ENCODE peak calls at places on chromosome 12, in ten cellular contexts. J is mammary epithelial cell, B is tibial artery, Z is aorta, T is brain microvascular endothelial cell, P is PC-3, M is esophagus squamous epithelium, F is psoas muscle, X is transverse colon, D is lower lobe of right lung. Y is an unnamed sample.

GRCh38 chr12:42564540-42564939 is 25.0 kb downstream of the PRICKLE1 start:
- DNase-seq in J (no peak), B (no peak), Z (no peak), T (no peak), P (no peak), M (no peak), F (no peak), X (no peak), D (no peak), Y (no peak)

GRCh38 chr12:43848786-43849185 is 12.9 kb downstream of the TMEM117 start:
- DNase-seq in J (peak; percentile 68), B (no peak), Z (no peak), T (no peak), P (peak; percentile 6), M (no peak), F (no peak), X (no peak), D (no peak), Y (no peak)

GRCh38 chr12:6688543-6688999 is 604 bp downstream of the ZNF384 start:
- DNase-seq in J (no peak), B (no peak), Z (no peak), T (peak; percentile 2), P (no peak), M (peak; percentile 54), F (peak; percentile 46), X (peak; percentile 71), D (peak; percentile 62), Y (no peak)

GRCh38 chr12:93315385-93315906 is 62.3 kb upstream of the NUDT4 start:
- DNase-seq in J (no peak), B (no peak), Z (no peak), T (no peak), P (no peak), M (no peak), F (no peak), X (no peak), D (no peak), Y (no peak)

GRCh38 chr12:131452444-131452860 is 258.4 kb upstream of the SFSWAP start:
- DNase-seq in J (no peak), B (no peak), Z (no peak), T (no peak), P (peak; percentile 69), M (no peak), F (no peak), X (no peak), D (no peak), Y (peak; percentile 48)

GRCh38 chr12:71476513-71476912 is 36.9 kb downstream of the LGR5 start:
- DNase-seq in J (peak; percentile 42), B (peak; percentile 78), Z (peak; percentile 52), T (peak; percentile 70), P (peak; percentile 45), M (no peak), F (no peak), X (no peak), D (no peak), Y (no peak)

GRCh38 chr12:106766393-106766826 is 8.1 kb upstream of the RIC8B start:
- DNase-seq in J (no peak), B (peak; percentile 74), Z (no peak), T (no peak), P (no peak), M (no peak), F (no peak), X (no peak), D (peak; percentile 67), Y (no peak)

GRCh38 chr12:105820407-105821140 is 318.2 kb downstream of the NUAK1 start:
- DNase-seq in J (peak; percentile 48), B (peak; percentile 86), Z (peak; percentile 72), T (peak; percentile 40), P (no peak), M (no peak), F (peak; percentile 50), X (peak; percentile 9), D (no peak), Y (peak; percentile 75)

GRCh38 chr12:14261861-14262260 is 103.6 kb upstream of the ATF7IP start:
- DNase-seq in J (no peak), B (no peak), Z (no peak), T (no peak), P (no peak), M (no peak), F (no peak), X (no peak), D (no peak), Y (no peak)

GRCh38 chr12:62191747-62192485 is 68.3 kb upstream of the USP15 start:
- DNase-seq in J (peak; percentile 66), B (no peak), Z (peak; percentile 40), T (peak; percentile 14), P (no peak), M (no peak), F (no peak), X (no peak), D (peak; percentile 49), Y (peak; percentile 56)

GRCh38 chr12:21884942-21885341 is 56.3 kb downstream of the ABCC9 start:
- DNase-seq in J (no peak), B (no peak), Z (no peak), T (no peak), P (no peak), M (no peak), F (no peak), X (no peak), D (no peak), Y (no peak)

GRCh38 chr12:122356192-122356635 is 66.3 kb downstream of the CLIP1 start:
- DNase-seq in J (peak; percentile 72), B (no peak), Z (no peak), T (peak; percentile 65), P (peak; percentile 79), M (no peak), F (no peak), X (peak; percentile 51), D (no peak), Y (no peak)

GRCh38 chr12:70248916-70249315 is 5.7 kb downstream of the CNOT2 start:
- DNase-seq in J (no peak), B (no peak), Z (no peak), T (no peak), P (no peak), M (no peak), F (no peak), X (no peak), D (no peak), Y (no peak)

GRCh38 chr12:91577586-91578539 is 395.2 kb upstream of the DCN start:
- DNase-seq in J (peak; percentile 37), B (no peak), Z (no peak), T (no peak), P (peak; percentile 66), M (no peak), F (no peak), X (no peak), D (no peak), Y (no peak)

GRCh38 chr12:109963330-109963729 is 32.8 kb downstream of the GIT2 start:
- DNase-seq in J (no peak), B (no peak), Z (no peak), T (no peak), P (no peak), M (no peak), F (no peak), X (no peak), D (no peak), Y (no peak)

GRCh38 chr12:109966531-109966930 is 29.6 kb downstream of the GIT2 start:
- DNase-seq in J (no peak), B (no peak), Z (no peak), T (no peak), P (no peak), M (no peak), F (no peak), X (no peak), D (no peak), Y (no peak)

GRCh38 chr12:109961612-109962011 is 34.6 kb downstream of the GIT2 start:
- DNase-seq in J (no peak), B (no peak), Z (no peak), T (no peak), P (peak; percentile 53), M (no peak), F (no peak), X (no peak), D (no peak), Y (no peak)

GRCh38 chr12:109962388-109962787 is 33.8 kb downstream of the GIT2 start:
- DNase-seq in J (no peak), B (no peak), Z (no peak), T (no peak), P (no peak), M (no peak), F (no peak), X (no peak), D (no peak), Y (no peak)

DNA sequence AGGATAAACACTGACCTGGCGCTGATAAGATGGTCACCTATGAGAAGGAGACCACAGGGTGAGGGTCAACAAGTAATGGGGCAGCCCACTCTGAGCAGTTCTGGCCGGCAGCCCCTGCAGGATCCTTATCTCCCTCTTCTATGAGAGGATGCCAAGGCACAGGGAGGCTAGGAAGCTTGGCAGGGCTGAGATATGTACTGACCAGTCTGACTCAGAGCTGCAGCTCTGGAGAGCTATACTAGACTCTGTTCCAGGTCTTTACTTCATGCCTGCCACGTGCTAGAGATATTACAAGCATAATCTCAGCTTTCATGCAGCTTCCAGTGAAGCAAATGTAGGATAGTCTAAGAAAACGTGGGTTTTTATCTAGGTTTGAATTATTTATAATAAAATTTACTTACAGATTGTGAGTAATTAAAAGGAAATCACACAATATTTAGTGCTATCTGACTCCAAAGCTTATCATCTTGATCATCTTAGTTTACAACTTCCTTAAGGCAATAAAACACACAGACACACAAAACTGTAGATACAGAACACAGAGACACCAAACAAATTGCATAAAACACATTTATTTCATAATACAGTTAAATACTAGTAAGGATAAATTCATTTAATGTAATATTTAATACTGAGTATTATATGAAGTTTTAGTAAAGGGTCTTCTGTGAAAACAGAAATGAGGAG is 32.3 kb downstream of the GIT2 start:
- DNase-seq in J (no peak), B (no peak), Z (peak; percentile 60), T (peak; percentile 48), P (no peak), M (no peak), F (peak; percentile 32), X (peak; percentile 45), D (no peak), Y (no peak)
- H3K36me3 ChIP-seq in J (peaks cover 2% of the 10 kb centered on the region), B (peaks cover 57% of the 10 kb centered on the region), Z (peaks cover 17% of the 10 kb centered on the region), T (peaks cover 27% of the 10 kb centered on the region), P (peaks cover 15% of the 10 kb centered on the region), M (peaks cover 100% of the 10 kb centered on the region), F (peaks cover 85% of the 10 kb centered on the region), X (peaks cover 2% of the 10 kb centered on the region), D (peaks cover 88% of the 10 kb centered on the region), Y (peaks cover 92% of the 10 kb centered on the region)

GRCh38 chr12:120366341-120366705 is 2.6 kb downstream of the MSI1 start:
- DNase-seq in J (no peak), B (no peak), Z (no peak), T (no peak), P (no peak), M (no peak), F (no peak), X (no peak), D (no peak), Y (no peak)
- H3K36me3 ChIP-seq in J (no peaks in the 10 kb centered on the region), B (no peaks in the 10 kb centered on the region), Z (no peaks in the 10 kb centered on the region), T (no peaks in the 10 kb centered on the region), P (no peaks in the 10 kb centered on the region), M (no peaks in the 10 kb centered on the region), F (no peaks in the 10 kb centered on the region), X (no peaks in the 10 kb centered on the region), D (no peaks in the 10 kb centered on the region), Y (no peaks in the 10 kb centered on the region)

GRCh38 chr12:83142914-83143313 is 456.2 kb downstream of the TMTC2 start:
- DNase-seq in J (no peak), B (no peak), Z (no peak), T (no peak), P (no peak), M (no peak), F (no peak), X (no peak), D (no peak), Y (no peak)
- H3K36me3 ChIP-seq in J (no peaks in the 10 kb centered on the region), B (no peaks in the 10 kb centered on the region), Z (no peaks in the 10 kb centered on the region), T (no peaks in the 10 kb centered on the region), P (no peaks in the 10 kb centered on the region), M (no peaks in the 10 kb centered on the region), F (no peaks in the 10 kb centered on the region), X (no peaks in the 10 kb centered on the region), D (no peaks in the 10 kb centered on the region), Y (no peaks in the 10 kb centered on the region)

GRCh38 chr12:32877670-32878459 is 18.7 kb downstream of the PKP2 start:
- DNase-seq in J (no peak), B (no peak), Z (peak; percentile 56), T (no peak), P (no peak), M (no peak), F (peak; percentile 34), X (no peak), D (no peak), Y (no peak)
- H3K36me3 ChIP-seq in J (peaks cover 19% of the 10 kb centered on the region), B (no peaks in the 10 kb centered on the region), Z (no peaks in the 10 kb centered on the region), T (no peaks in the 10 kb centered on the region), P (no peaks in the 10 kb centered on the region), M (peaks cover 14% of the 10 kb centered on the region), F (no peaks in the 10 kb centered on the region), X (no peaks in the 10 kb centered on the region), D (no peaks in the 10 kb centered on the region), Y (no peaks in the 10 kb centered on the region)

Y was measured in sigmoid colon.